ENCODE peak calls at places on chromosomes 3 and 15, in five cellular contexts. E is NCI-H1436, M is T-helper 1 cell, Y is globus pallidus, L is GM20000. P is an unnamed sample.

GRCh38 chr3:11290743-11291680 is 18.8 kb downstream of the ATG7 start:
- DNase-seq in E (no peak), M (peak; percentile 20), Y (no peak), L (peak; percentile 24), P (no peak)

GRCh38 chr3:111252795-111253194 is 181.2 kb downstream of the NECTIN3 start:
- DNase-seq in E (no peak), M (no peak), Y (peak; percentile 60), L (no peak), P (peak; percentile 86)

GRCh38 chr3:119861681-119862080 is 79.8 kb downstream of the NR1I2 start:
- DNase-seq in E (no peak), M (no peak), Y (no peak), L (no peak), P (no peak)

GRCh38 chr3:149771652-149772271 is 19.5 kb upstream of the COMMD2 start:
- DNase-seq in E (peak; percentile 64), M (peak; percentile 24), Y (peak; percentile 47), L (peak; percentile 51), P (peak; percentile 72)

GRCh38 chr3:124768812-124769211 is 38.6 kb downstream of the UMPS start:
- DNase-seq in E (no peak), M (no peak), Y (no peak), L (peak; percentile 68), P (peak; percentile 49)

GRCh38 chr3:171980578-171981270 is 58.7 kb upstream of the FNDC3B start:
- DNase-seq in E (peak; percentile 40), M (no peak), Y (no peak), L (no peak), P (no peak)

GRCh38 chr15:88610756-88611231 is 10.3 kb upstream of the AEN start:
- DNase-seq in E (peak; percentile 10), M (no peak), Y (no peak), L (no peak), P (no peak)

GRCh38 chr3:126895178-126896066 is 87.5 kb upstream of the PLXNA1 start:
- DNase-seq in E (no peak), M (no peak), Y (peak; percentile 35), L (no peak), P (peak; percentile 88)

GRCh38 chr3:157443873-157444770 is 7.5 kb downstream of the PTX3 start:
- DNase-seq in E (no peak), M (no peak), Y (no peak), L (no peak), P (no peak)

GRCh38 chr15:84822774-84823579 is 5.8 kb downstream of the ALPK3 start:
- DNase-seq in E (no peak), M (no peak), Y (no peak), L (no peak), P (no peak)

GRCh38 chr15:70286110-70286806 is 188.5 kb upstream of the TLE3 start:
- DNase-seq in E (peak; percentile 63), M (no peak), Y (no peak), L (no peak), P (no peak)

GRCh38 chr3:65971281-65972252 is 67.2 kb downstream of the MAGI1 start:
- DNase-seq in E (no peak), M (no peak), Y (no peak), L (no peak), P (no peak)

GRCh38 chr15:58392141-58392540 is 39.6 kb upstream of the LIPC start:
- DNase-seq in E (no peak), M (no peak), Y (no peak), L (no peak), P (no peak)

GRCh38 chr15:80931191-80931590 is 58.4 kb downstream of the MESD start:
- DNase-seq in E (no peak), M (no peak), Y (no peak), L (no peak), P (no peak)

GRCh38 chr3:128763967-128764366 is 38.0 kb downstream of the RAB7A start:
- DNase-seq in E (no peak), M (no peak), Y (no peak), L (no peak), P (no peak)

GRCh38 chr3:40827942-40828688 is 303.4 kb downstream of the ZNF621 start:
- DNase-seq in E (no peak), M (no peak), Y (no peak), L (no peak), P (no peak)

GRCh38 chr3:149713730-149714654 is 38.3 kb downstream of the COMMD2 start:
- DNase-seq in E (no peak), M (no peak), Y (no peak), L (no peak), P (no peak)

GRCh38 chr3:27943106-27943505 is 221.0 kb upstream of the EOMES start:
- DNase-seq in E (no peak), M (no peak), Y (no peak), L (peak; percentile 5), P (peak; percentile 52)

GRCh38 chr3:81419196-81419595 is 342.2 kb downstream of the GBE1 start:
- DNase-seq in E (no peak), M (no peak), Y (no peak), L (peak; percentile 8), P (peak; percentile 29)